ENCODE peak calls at places on chromosomes 1 and 21, in four cellular contexts. N is stomach, K is K562, L is GM12878. U is an unnamed sample.

GRCh38 chr1:1440941-1441888 is 5.7 kb downstream of the VWA1 start:
- DNase-seq in N (peak), K (peak), L (no peak), U (no peak)

GRCh38 chr21:34073749-34074282 is 438 bp downstream of the MRPS6 start:
- DNase-seq in N (peak), K (peak), L (no peak), U (no peak)

GRCh38 chr1:115524211-115524610 is 117.6 kb upstream of the VANGL1 start:
- DNase-seq in N (no peak), K (no peak), L (no peak), U (no peak)

GRCh38 chr1:37475380-37476086 is 1.2 kb downstream of the ZC3H12A start:
- DNase-seq in N (no peak), K (peak), L (no peak), U (no peak)

GRCh38 chr1:198918920-198919319 is 280.1 kb downstream of the PTPRC start:
- DNase-seq in N (no peak), K (no peak), L (no peak), U (no peak)

GRCh38 chr1:181134543-181135461 is 46.3 kb downstream of the IER5 start:
- DNase-seq in N (peak), K (no peak), L (peak), U (no peak)

GRCh38 chr21:30620522-30620921 is at the start of gene KRTAP20-4:
- DNase-seq in N (no peak), K (no peak), L (no peak), U (no peak)

GRCh38 chr1:155172732-155173477 is at the start of gene KRTCAP2:
- DNase-seq in N (peak), K (peak), L (peak), U (peak)

GRCh38 chr1:116986531-116987255 is 14.9 kb upstream of the CD101 start:
- DNase-seq in N (no peak), K (peak), L (no peak), U (no peak)

GRCh38 chr1:47755368-47755990 is 241.7 kb downstream of the TRABD2B start:
- DNase-seq in N (peak), K (peak), L (no peak), U (no peak)

GRCh38 chr1:224116131-224116530 is 2.2 kb downstream of the FBXO28 start:
- DNase-seq in N (no peak), K (peak), L (peak), U (no peak)

GRCh38 chr1:54168206-54168965 is 15.6 kb upstream of the CDCP2 start:
- DNase-seq in N (no peak), K (no peak), L (no peak), U (no peak)

GRCh38 chr1:151314137-151314875 is 12.9 kb downstream of the PI4KB start:
- DNase-seq in N (peak), K (no peak), L (no peak), U (peak)

GRCh38 chr1:54811739-54812655 is 10.9 kb upstream of the TTC22 start:
- DNase-seq in N (peak), K (no peak), L (no peak), U (no peak)

GRCh38 chr1:1374068-1374860 is 743 bp downstream of the AURKAIP1 start:
- DNase-seq in N (no peak), K (no peak), L (no peak), U (no peak)

GRCh38 chr1:64073705-64074104 is 129.7 kb upstream of the UBE2U start:
- DNase-seq in N (no peak), K (no peak), L (no peak), U (no peak)

GRCh38 chr1:236761397-236762132 is 33.5 kb upstream of the MTR start:
- DNase-seq in N (no peak), K (no peak), L (no peak), U (no peak)

GRCh38 chr1:212917134-212917485 is 33.2 kb upstream of the VASH2 start:
- DNase-seq in N (no peak), K (no peak), L (no peak), U (no peak)

GRCh38 chr1:2496746-2497145 is 20.7 kb downstream of the PLCH2 start:
- DNase-seq in N (no peak), K (no peak), L (no peak), U (no peak)

GRCh38 chr1:159289059-159289458 is 13.1 kb upstream of the FCER1A start:
- DNase-seq in N (no peak), K (no peak), L (no peak), U (no peak)

GRCh38 chr1:23692308-23692871 is 784 bp downstream of the RPL11 start:
- DNase-seq in N (no peak), K (no peak), L (no peak), U (no peak)

GRCh38 chr1:225044258-225044657 is 114.8 kb downstream of the DNAH14 start:
- DNase-seq in N (no peak), K (no peak), L (no peak), U (no peak)

DNA sequence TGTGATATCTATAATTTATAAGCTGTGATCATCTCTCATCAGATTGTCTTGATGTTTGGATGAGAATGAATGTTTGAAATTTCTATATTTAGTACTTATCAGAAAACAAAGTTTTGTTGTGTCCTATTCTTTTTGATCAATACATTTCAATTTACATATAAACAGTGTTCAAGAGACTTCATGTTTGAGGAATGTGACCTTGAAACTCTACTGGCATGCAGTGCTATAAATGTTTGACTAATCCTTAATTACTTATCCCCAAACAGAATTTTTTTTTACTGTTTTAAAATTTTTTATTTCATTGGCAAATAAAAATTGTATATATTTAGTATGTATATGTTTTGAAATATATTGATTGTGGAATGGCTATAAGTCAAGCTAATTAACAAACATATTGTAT is 1.5 kb upstream of the PRKAA2 start:
- DNase-seq in N (no peak), K (no peak), L (no peak), U (no peak)
- H3K27ac ChIP-seq in N (peak), K (no peak), L (no peak), U (no peak)

GRCh38 chr1:197619008-197619640 is 156.2 kb downstream of the DENND1B start:
- DNase-seq in N (no peak), K (no peak), L (no peak), U (no peak)

GRCh38 chr1:197622371-197622770 is 152.9 kb downstream of the DENND1B start:
- DNase-seq in N (no peak), K (no peak), L (no peak), U (no peak)

GRCh38 chr1:197621761-197622160 is 153.5 kb downstream of the DENND1B start:
- DNase-seq in N (no peak), K (no peak), L (no peak), U (no peak)

GRCh38 chr1:197618065-197618464 is 157.2 kb downstream of the DENND1B start:
- DNase-seq in N (no peak), K (no peak), L (no peak), U (no peak)

DNA sequence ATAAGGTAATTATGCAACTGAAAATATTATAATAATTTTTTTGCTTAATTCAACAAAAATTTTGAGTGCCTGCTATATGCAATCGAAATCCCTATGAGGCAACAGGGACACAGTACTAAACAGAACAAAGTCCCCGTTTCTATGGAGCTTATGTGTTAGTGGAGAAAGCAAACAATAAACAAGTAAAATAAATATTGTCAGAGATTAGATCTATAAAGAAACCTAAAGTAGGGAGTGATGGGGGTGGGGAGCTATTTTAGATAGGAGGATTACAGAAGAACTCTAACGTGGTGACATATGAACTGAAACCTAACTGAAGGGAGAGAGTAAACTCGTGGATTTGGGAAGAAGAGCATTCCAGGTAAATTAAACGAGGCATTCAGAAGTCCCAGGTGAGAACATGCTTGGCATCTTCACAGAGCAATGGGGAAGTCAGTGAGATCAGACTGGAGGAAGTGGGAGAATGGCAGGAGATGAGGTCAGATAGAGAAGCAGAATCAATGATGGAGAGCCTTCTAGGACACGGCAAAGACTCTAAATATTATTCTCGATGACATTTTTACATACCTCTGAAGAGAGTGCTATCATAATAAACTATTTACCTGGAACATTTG is 154.5 kb downstream of the DENND1B start:
- DNase-seq in N (no peak), K (no peak), L (no peak), U (no peak)
- TF ChIP-seq EP300 in N (no peak), K (no peak), L (no peak), U (no peak)

DNA sequence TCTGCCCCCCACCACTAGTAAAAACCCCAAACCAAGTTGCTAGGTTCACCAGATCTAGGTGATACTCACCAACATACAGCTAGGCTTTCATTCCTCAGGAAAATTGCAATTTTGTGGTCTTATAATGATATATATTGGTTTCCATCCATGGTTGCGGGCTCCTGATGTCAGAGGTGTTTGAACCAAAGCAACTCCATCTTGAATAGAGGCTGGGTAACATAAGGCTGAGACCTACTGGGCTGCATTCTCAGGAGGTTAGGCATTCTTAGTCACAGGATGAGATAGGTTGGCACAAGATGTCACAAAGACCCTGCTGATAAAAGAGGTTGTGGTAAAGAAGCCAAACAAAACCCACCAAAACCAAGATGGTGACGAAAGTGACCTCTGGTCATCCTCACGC is 30.6 kb downstream of the SERBP1 start:
- DNase-seq in N (no peak), K (no peak), L (no peak), U (no peak)
- H3K27ac ChIP-seq in N (no peak), K (no peak), L (no peak), U (no peak)

GRCh38 chr1:241532173-241532553 is at the start of gene KMO:
- DNase-seq in N (no peak), K (no peak), L (no peak), U (no peak)
- TF ChIP-seq EP300 in N (no peak), K (no peak), L (no peak), U (no peak)

GRCh38 chr21:35583566-35584216 is 476.6 kb downstream of the SETD4 start:
- DNase-seq in N (no peak), K (no peak), L (no peak), U (no peak)

GRCh38 chr21:35585155-35585554 is 475.2 kb downstream of the SETD4 start:
- DNase-seq in N (no peak), K (no peak), L (no peak), U (no peak)

GRCh38 chr21:35586305-35586704 is 474.0 kb downstream of the SETD4 start:
- DNase-seq in N (no peak), K (no peak), L (no peak), U (no peak)

GRCh38 chr21:35585878-35586277 is 474.4 kb downstream of the SETD4 start:
- DNase-seq in N (no peak), K (no peak), L (no peak), U (no peak)

DNA sequence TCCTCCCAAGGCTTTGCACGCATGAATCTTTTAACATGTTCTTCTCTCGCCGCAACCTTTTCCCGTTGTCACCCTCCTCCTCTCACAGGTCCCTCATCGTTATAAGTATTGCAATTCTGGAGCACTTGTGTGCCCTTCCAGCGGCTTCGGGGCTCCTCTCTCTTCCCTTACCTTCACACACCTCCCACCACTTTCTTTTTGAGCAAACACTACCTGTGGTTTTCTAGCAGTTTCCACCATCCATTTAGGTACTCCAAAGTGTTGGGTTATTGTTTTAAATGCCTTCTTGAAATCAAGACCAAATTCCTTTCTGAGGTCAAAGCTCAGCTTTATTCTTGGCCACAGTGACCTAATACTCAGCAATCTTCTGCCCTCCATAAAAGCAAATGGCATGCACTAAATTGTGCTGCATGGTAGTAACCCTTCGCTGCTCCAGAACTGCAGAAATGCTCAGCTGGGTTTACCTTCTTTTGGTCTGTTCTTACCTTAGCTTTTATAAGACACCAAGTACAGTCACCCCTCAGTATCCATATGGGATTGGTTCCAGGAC is 472.4 kb downstream of the SETD4 start:
- DNase-seq in N (no peak), K (no peak), L (no peak), U (no peak)
- H3K27ac ChIP-seq in N (no peak), K (no peak), L (no peak), U (no peak)

DNA sequence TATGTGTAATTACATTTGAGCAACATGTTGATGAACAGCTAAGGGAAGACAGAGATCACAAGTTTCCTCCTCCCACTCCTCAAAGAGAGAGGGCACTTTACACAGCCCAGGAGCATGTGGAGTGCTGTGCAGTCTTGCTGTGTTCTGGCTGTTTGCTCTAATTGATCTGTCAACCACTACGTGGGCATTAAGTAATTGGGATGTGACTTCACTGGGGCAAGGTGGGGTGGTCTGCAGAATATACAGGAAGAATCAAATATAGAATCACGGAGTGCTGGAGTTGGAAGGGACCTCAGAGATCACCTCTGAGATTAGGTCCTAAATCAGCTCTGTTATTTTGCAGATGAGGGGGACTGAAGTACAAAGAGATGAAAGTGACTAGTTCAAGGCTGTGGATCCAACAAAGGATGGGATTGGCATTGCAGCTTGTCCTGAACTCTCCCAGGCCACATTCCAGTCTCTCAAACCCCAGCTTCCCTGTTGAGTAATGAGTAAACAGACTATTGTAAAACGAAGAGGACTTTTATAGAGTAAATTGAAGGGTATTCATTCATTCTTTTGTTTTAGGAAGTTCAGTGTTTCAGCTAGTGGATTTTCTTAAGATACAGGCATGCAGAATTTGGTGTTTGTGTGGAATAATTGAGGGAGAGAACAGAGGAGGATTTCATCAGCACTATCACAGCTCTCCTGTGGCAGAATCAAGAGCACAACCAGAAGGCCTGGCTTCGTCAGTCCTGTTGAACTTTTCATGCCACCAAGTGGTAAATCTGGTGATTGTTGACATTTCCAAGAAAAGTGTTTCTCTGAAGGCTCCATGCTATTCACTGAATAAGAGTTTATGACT is 22.4 kb downstream of the NOS1AP start:
- DNase-seq in N (no peak), K (no peak), L (no peak), U (no peak)
- TF ChIP-seq EP300 in N (no peak), K (no peak), L (no peak), U (no peak)

GRCh38 chr1:203536981-203537455 is 43.1 kb downstream of the OPTC start:
- DNase-seq in N (peak), K (no peak), L (no peak), U (no peak)

GRCh38 chr1:203531063-203531462 is 37.1 kb downstream of the OPTC start:
- DNase-seq in N (no peak), K (no peak), L (no peak), U (no peak)

GRCh38 chr1:203536575-203536974 is 42.6 kb downstream of the OPTC start:
- DNase-seq in N (no peak), K (no peak), L (no peak), U (no peak)

GRCh38 chr1:203534526-203534925 is 40.6 kb downstream of the OPTC start:
- DNase-seq in N (no peak), K (no peak), L (no peak), U (no peak)

DNA sequence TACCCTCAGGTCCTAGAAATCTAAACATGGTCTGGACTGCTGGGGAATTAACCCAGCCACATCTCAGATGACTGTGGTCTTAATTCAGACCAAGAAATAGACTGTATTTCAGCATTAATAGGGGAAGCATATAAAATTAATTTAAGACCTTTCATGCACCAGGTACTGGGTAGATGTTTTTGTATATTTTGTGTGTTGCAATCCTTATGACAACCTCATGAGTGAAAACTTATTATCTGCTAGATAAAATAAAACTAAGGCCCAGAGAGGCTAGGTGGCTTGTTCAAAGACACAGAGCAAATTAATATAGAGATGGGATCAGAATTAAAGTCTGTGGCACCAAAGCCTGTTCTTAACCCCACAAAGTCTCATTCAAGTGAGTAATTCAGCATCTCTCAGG is 40.1 kb downstream of the OPTC start:
- DNase-seq in N (no peak), K (no peak), L (no peak), U (no peak)
- H3K27ac ChIP-seq in N (peak), K (no peak), L (no peak), U (no peak)

U was measured in tibial nerve.